ENCODE peak calls at places on chromosomes 7 and 10, in six cellular contexts. One of them, this sample, is unnamed.

GRCh38 chr10:123462760-123463159 is 203.4 kb upstream of the GPR26 start:
- DNase-seq in T47D: no peak
- DNase-seq in nephron progenitor cell: no peak
- DNase-seq in OCI-M1: no peak
- DNase-seq in A549: no peak
- DNase-seq in lower lobe of right lung: no peak
- DNase-seq in this sample: no peak

GRCh38 chr7:66957595-66958290 is 36.7 kb downstream of the TMEM248 start:
- DNase-seq in A549: no peak
- DNase-seq in T47D: no peak
- DNase-seq in lower lobe of right lung: no peak
- DNase-seq in nephron progenitor cell: no peak
- DNase-seq in OCI-M1: no peak
- DNase-seq in this sample: no peak

GRCh38 chr10:30581779-30582380 is 47.7 kb downstream of the LYZL2 start:
- DNase-seq in A549: peak
- DNase-seq in nephron progenitor cell: peak
- DNase-seq in OCI-M1: peak
- DNase-seq in lower lobe of right lung: no peak
- DNase-seq in T47D: peak
- DNase-seq in this sample: no peak

GRCh38 chr10:33126118-33126517 is 168.1 kb upstream of the ITGB1 start:
- DNase-seq in lower lobe of right lung: no peak
- DNase-seq in T47D: no peak
- DNase-seq in OCI-M1: peak
- DNase-seq in A549: no peak
- DNase-seq in nephron progenitor cell: no peak
- DNase-seq in this sample: no peak

GRCh38 chr10:132443605-132443997 is 46.6 kb downstream of the PWWP2B start:
- DNase-seq in nephron progenitor cell: no peak
- DNase-seq in T47D: no peak
- DNase-seq in lower lobe of right lung: peak
- DNase-seq in OCI-M1: peak
- DNase-seq in A549: peak
- DNase-seq in this sample: no peak

GRCh38 chr7:6023974-6024435 is 7.2 kb upstream of the ANKRD61 start:
- DNase-seq in lower lobe of right lung: no peak
- DNase-seq in nephron progenitor cell: no peak
- DNase-seq in T47D: no peak
- DNase-seq in OCI-M1: peak
- DNase-seq in A549: no peak
- DNase-seq in this sample: no peak

GRCh38 chr7:125396466-125397151 is 467.0 kb upstream of the POT1 start:
- DNase-seq in nephron progenitor cell: no peak
- DNase-seq in A549: no peak
- DNase-seq in T47D: no peak
- DNase-seq in OCI-M1: peak
- DNase-seq in lower lobe of right lung: no peak
- DNase-seq in this sample: no peak

GRCh38 chr7:49774459-49775064 is 1.1 kb downstream of the VWC2 start:
- DNase-seq in OCI-M1: no peak
- DNase-seq in T47D: no peak
- DNase-seq in lower lobe of right lung: no peak
- DNase-seq in nephron progenitor cell: peak
- DNase-seq in A549: no peak
- DNase-seq in this sample: peak

GRCh38 chr7:134179321-134179720 is 52.2 kb downstream of the LRGUK start:
- DNase-seq in lower lobe of right lung: no peak
- DNase-seq in OCI-M1: no peak
- DNase-seq in A549: no peak
- DNase-seq in T47D: no peak
- DNase-seq in nephron progenitor cell: no peak
- DNase-seq in this sample: no peak

GRCh38 chr7:129118182-129118581 is 26.3 kb upstream of the TSPAN33 start:
- DNase-seq in OCI-M1: no peak
- DNase-seq in lower lobe of right lung: no peak
- DNase-seq in nephron progenitor cell: no peak
- DNase-seq in A549: no peak
- DNase-seq in T47D: no peak
- DNase-seq in this sample: no peak

GRCh38 chr10:114767101-114767588 is 54.4 kb upstream of the FHIP2A start:
- DNase-seq in nephron progenitor cell: no peak
- DNase-seq in OCI-M1: no peak
- DNase-seq in A549: no peak
- DNase-seq in lower lobe of right lung: no peak
- DNase-seq in T47D: no peak
- DNase-seq in this sample: no peak

GRCh38 chr7:79984210-79984609 is 150.4 kb upstream of the GNAI1 start:
- DNase-seq in A549: no peak
- DNase-seq in OCI-M1: no peak
- DNase-seq in lower lobe of right lung: no peak
- DNase-seq in T47D: no peak
- DNase-seq in nephron progenitor cell: no peak
- DNase-seq in this sample: no peak

GRCh38 chr10:61733358-61733940 is 70.7 kb downstream of the CABCOCO1 start:
- DNase-seq in T47D: peak
- DNase-seq in OCI-M1: peak
- DNase-seq in lower lobe of right lung: no peak
- DNase-seq in A549: peak
- DNase-seq in nephron progenitor cell: peak
- DNase-seq in this sample: no peak

GRCh38 chr10:60351191-60351853 is 38.4 kb downstream of the ANK3 start:
- DNase-seq in lower lobe of right lung: no peak
- DNase-seq in A549: no peak
- DNase-seq in OCI-M1: peak
- DNase-seq in T47D: no peak
- DNase-seq in nephron progenitor cell: no peak
- DNase-seq in this sample: no peak

GRCh38 chr7:84844771-84845170 is 342.1 kb downstream of the SEMA3D start:
- DNase-seq in OCI-M1: no peak
- DNase-seq in lower lobe of right lung: no peak
- DNase-seq in T47D: no peak
- DNase-seq in nephron progenitor cell: no peak
- DNase-seq in A549: no peak
- DNase-seq in this sample: no peak

GRCh38 chr7:30145521-30145920 is 10.7 kb downstream of the MTURN start:
- DNase-seq in nephron progenitor cell: no peak
- DNase-seq in A549: no peak
- DNase-seq in OCI-M1: no peak
- DNase-seq in lower lobe of right lung: no peak
- DNase-seq in T47D: no peak
- DNase-seq in this sample: no peak

GRCh38 chr7:1883031-1883761 is 213.1 kb downstream of the ELFN1 start:
- DNase-seq in nephron progenitor cell: no peak
- DNase-seq in T47D: no peak
- DNase-seq in A549: peak
- DNase-seq in OCI-M1: peak
- DNase-seq in lower lobe of right lung: no peak
- DNase-seq in this sample: no peak

GRCh38 chr7:18013936-18014335 is 13.7 kb downstream of the PRPS1L1 start:
- DNase-seq in nephron progenitor cell: no peak
- DNase-seq in A549: no peak
- DNase-seq in T47D: no peak
- DNase-seq in lower lobe of right lung: no peak
- DNase-seq in OCI-M1: no peak
- DNase-seq in this sample: no peak

GRCh38 chr7:2953588-2954407 is 89.9 kb downstream of the CARD11 start:
- DNase-seq in lower lobe of right lung: no peak
- DNase-seq in nephron progenitor cell: no peak
- DNase-seq in T47D: no peak
- DNase-seq in A549: no peak
- DNase-seq in OCI-M1: no peak
- DNase-seq in this sample: peak